ENCODE peak calls at places on chromosomes 1 and 21, in five cellular contexts. R is uterus, U is MM.1S, X is lower lobe of right lung, T is left ventricle myocardium inferior. B is an unnamed sample. For H3K36me3, the result is how much of the 10 kb centered on the place peaks cover.

GRCh38 chr1:183027031-183027430 is 3.8 kb downstream of the LAMC1 start:
- DNase-seq in R (no peak), U (no peak), X (no peak), T (no peak), B (no peak)

GRCh38 chr1:214471458-214471857 is 79.9 kb downstream of the PTPN14 start:
- DNase-seq in R (no peak), U (no peak), X (no peak), T (no peak), B (no peak)

GRCh38 chr1:99969260-99969728 is 502 bp upstream of the SLC35A3 start:
- DNase-seq in R (no peak), U (no peak), X (no peak), T (no peak), B (no peak)

GRCh38 chr1:69700770-69701169 is 133.0 kb downstream of the LRRC7 start:
- DNase-seq in R (no peak), U (peak), X (no peak), T (no peak), B (no peak)

GRCh38 chr1:55359611-55360010 is 144.4 kb upstream of the USP24 start:
- DNase-seq in R (no peak), U (no peak), X (no peak), T (no peak), B (no peak)

GRCh38 chr1:110674337-110675059 is at the start of gene KCNA3:
- DNase-seq in R (peak), U (peak), X (peak), T (peak), B (no peak)

GRCh38 chr1:226741009-226741408 is 1.9 kb upstream of the ITPKB start:
- DNase-seq in R (no peak), U (no peak), X (no peak), T (no peak), B (no peak)

GRCh38 chr1:67608661-67609571 is 76.1 kb upstream of the GADD45A start:
- DNase-seq in R (no peak), U (no peak), X (no peak), T (no peak), B (no peak)

GRCh38 chr1:179083031-179083345 is 1.1 kb downstream of the TOR3A start:
- DNase-seq in R (no peak), U (peak), X (no peak), T (no peak), B (no peak)

GRCh38 chr1:156660752-156661112 is 16.5 kb downstream of the NES start:
- DNase-seq in R (no peak), U (peak), X (no peak), T (no peak), B (no peak)
- H3K4me3 ChIP-seq in R (no peak), U (peak), X (peak), T (peak), B (peak)

DNA sequence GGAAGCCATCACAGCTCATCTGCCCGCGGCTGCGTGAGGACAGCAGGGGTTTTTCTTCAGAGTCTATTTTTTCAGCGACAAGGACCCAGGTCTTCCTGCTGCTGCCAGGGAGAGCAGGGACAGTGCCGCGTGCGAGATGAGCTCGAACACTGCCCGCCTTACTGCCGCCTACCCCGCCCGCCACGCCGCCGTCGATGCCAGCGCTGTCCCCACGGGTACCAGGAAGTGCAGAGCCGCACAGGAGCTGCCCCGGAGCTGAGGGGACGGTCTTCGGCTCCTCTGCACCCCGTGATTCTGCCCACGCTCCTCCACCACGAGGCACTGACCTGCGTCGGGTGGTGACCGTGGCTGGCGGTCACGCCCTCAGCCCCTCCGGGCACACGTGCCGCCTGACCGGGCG is 79.1 kb downstream of the SKI start:
- DNase-seq in R (no peak), U (no peak), X (no peak), T (no peak), B (no peak)
- H3K36me3 ChIP-seq in R (under half), U (under half), X (half or more), T (half or more), B (half or more)

DNA sequence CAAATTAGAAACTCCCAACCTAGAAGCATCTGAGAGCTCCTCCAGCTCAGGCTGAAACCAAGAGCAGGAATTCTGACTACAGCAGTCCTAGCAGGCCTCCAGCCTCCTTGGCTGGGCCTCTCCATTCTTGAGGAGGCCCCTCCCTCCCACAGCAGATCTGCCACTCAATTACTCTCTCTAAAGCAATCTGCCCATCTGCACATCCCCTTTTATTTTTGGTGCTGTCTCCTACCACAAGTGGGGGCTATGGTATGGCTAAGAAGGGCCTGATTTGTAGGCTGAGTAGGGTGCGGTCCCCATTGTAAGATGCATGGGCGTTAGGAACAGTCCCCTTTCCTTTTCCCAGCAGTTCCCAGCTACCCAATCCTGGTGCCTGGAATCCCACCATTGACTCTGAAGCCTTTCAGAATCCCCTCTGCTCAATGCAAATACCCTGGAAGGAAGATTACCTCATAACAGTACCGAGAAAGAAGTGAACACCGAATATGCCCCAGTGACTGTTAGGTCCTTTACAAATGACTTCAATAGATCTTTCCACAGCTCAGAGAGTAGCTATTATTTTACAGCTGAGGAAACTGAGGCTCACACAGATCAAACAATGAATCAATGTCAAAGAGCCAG is 11.6 kb upstream of the TTC39A start:
- DNase-seq in R (no peak), U (no peak), X (no peak), T (no peak), B (no peak)
- TF ChIP-seq CTCF in R (no peak), U (no peak), X (no peak), T (no peak), B (no peak)

GRCh38 chr21:41836166-41837015 is 42.8 kb downstream of the PRDM15 start:
- DNase-seq in R (no peak), U (no peak), X (no peak), T (no peak), B (no peak)
- H3K4me3 ChIP-seq in R (no peak), U (no peak), X (no peak), T (no peak), B (no peak)

DNA sequence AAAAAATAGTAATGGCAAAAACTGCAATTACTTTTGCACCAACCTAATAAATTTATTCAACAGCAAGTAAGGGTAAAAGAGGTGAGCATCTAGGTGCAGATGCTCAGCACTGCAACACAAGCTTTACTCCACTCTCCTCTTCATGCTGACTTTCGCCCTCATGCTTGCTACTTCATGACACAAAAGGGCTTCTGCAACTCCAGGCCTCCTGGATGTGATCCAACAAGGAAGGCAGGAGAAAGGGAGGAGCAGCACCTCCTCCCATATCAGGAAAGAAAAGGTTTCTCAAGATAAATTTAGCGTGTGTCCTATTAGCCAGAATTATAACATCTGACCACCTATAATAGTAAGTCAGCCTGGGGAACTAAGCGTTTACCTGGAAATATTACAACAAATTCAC is 11.6 kb downstream of the SYF2 start:
- DNase-seq in R (no peak), U (no peak), X (no peak), T (no peak), B (no peak)
- H3K36me3 ChIP-seq in R (under half), U (under half), X (half or more), T (half or more), B (half or more)